ENCODE peak calls at places on chromosome 10, in seven cellular contexts. B is T1000, X is Calu3, F is GM13977, K is left lung, P is astrocyte of the spinal cord, S is EH. H is an unnamed sample.

GRCh38 chr10:114380060-114380459 is 24.2 kb downstream of the AFAP1L2 start:
- DNase-seq in B (no peak), X (no peak), F (no peak), K (no peak), P (no peak), S (no peak), H (no peak)

GRCh38 chr10:47022311-47023131 is 111.3 kb downstream of the PTPN20 start:
- DNase-seq in B (no peak), X (no peak), F (no peak), K (peak; percentile 78), P (no peak), S (no peak), H (no peak)

GRCh38 chr10:31118561-31118960 is 86.9 kb upstream of the ZNF438 start:
- DNase-seq in B (no peak), X (peak; percentile 20), F (no peak), K (no peak), P (peak; percentile 73), S (peak; percentile 59), H (no peak)

GRCh38 chr10:110613341-110613995 is 30.7 kb upstream of the RBM20 start:
- DNase-seq in B (no peak), X (no peak), F (no peak), K (no peak), P (no peak), S (no peak), H (no peak)

GRCh38 chr10:114100848-114101741 is 57.4 kb downstream of the ADRB1 start:
- DNase-seq in B (no peak), X (no peak), F (no peak), K (peak; percentile 78), P (peak; percentile 40), S (peak; percentile 50), H (peak; percentile 53)

GRCh38 chr10:1189166-1190051 is 133.2 kb downstream of the WDR37 start:
- DNase-seq in B (no peak), X (no peak), F (no peak), K (no peak), P (no peak), S (no peak), H (no peak)

GRCh38 chr10:36423821-36424248 is 701.6 kb upstream of the ANKRD30A start:
- DNase-seq in B (no peak), X (no peak), F (no peak), K (no peak), P (peak; percentile 22), S (peak; percentile 58), H (peak; percentile 31)

GRCh38 chr10:119602241-119603095 is 5.7 kb upstream of the TIAL1 start:
- DNase-seq in B (no peak), X (peak; percentile 22), F (peak; percentile 23), K (no peak), P (no peak), S (peak; percentile 47), H (peak; percentile 36)

GRCh38 chr10:80468002-80468401 is 13.9 kb downstream of the TSPAN14 start:
- DNase-seq in B (no peak), X (no peak), F (no peak), K (peak; percentile 83), P (no peak), S (no peak), H (no peak)

GRCh38 chr10:132984008-132984295 is 41.6 kb upstream of the CFAP46 start:
- DNase-seq in B (no peak), X (no peak), F (no peak), K (peak; percentile 79), P (no peak), S (no peak), H (no peak)

GRCh38 chr10:28291881-28292297 is 11.0 kb downstream of the MPP7 start:
- DNase-seq in B (no peak), X (peak; percentile 33), F (no peak), K (no peak), P (peak; percentile 82), S (peak; percentile 83), H (peak; percentile 63)